ENCODE peak calls at places on chromosomes 7 and 10, in four cellular contexts. One of them, this sample, is unnamed.

GRCh38 chr7:12291870-12292269 is 80.8 kb downstream of the TMEM106B start:
- DNase-seq in HCT116: no peak
- DNase-seq in cardiac muscle cell: no peak
- DNase-seq in H9: no peak
- DNase-seq in this sample: no peak

GRCh38 chr7:120043250-120043649 is 229.7 kb upstream of the KCND2 start:
- DNase-seq in H9: no peak
- DNase-seq in cardiac muscle cell: no peak
- DNase-seq in HCT116: no peak
- DNase-seq in this sample: no peak

GRCh38 chr7:116569737-116570136 is 44.9 kb downstream of the CAV1 start:
- DNase-seq in HCT116: no peak
- DNase-seq in cardiac muscle cell: no peak
- DNase-seq in H9: no peak
- DNase-seq in this sample: no peak

GRCh38 chr10:80769700-80770160 is 232.0 kb downstream of the SH2D4B start:
- DNase-seq in HCT116: no peak
- DNase-seq in cardiac muscle cell: no peak
- DNase-seq in H9: no peak
- DNase-seq in this sample: no peak

GRCh38 chr10:69515699-69516547 is 57.3 kb downstream of the NEUROG3 start:
- DNase-seq in HCT116: peak; percentile 47
- DNase-seq in H9: peak; percentile 90
- DNase-seq in cardiac muscle cell: peak; percentile 78
- DNase-seq in this sample: peak; percentile 88

GRCh38 chr7:78530351-78530750 is 731.8 kb downstream of the PHTF2 start:
- DNase-seq in HCT116: no peak
- DNase-seq in cardiac muscle cell: no peak
- DNase-seq in H9: no peak
- DNase-seq in this sample: no peak

GRCh38 chr7:81638216-81638615 is 131.6 kb downstream of the HGF start:
- DNase-seq in cardiac muscle cell: no peak
- DNase-seq in HCT116: no peak
- DNase-seq in H9: no peak
- DNase-seq in this sample: no peak

GRCh38 chr7:117347480-117347879 is 24.6 kb upstream of the WNT2 start:
- DNase-seq in HCT116: no peak
- DNase-seq in cardiac muscle cell: no peak
- DNase-seq in H9: no peak
- DNase-seq in this sample: no peak

GRCh38 chr10:49664006-49664841 is 15.2 kb upstream of the C10orf53 start:
- DNase-seq in HCT116: no peak
- DNase-seq in cardiac muscle cell: no peak
- DNase-seq in H9: no peak
- DNase-seq in this sample: no peak

GRCh38 chr7:124996778-124997177 is 67.2 kb upstream of the POT1 start:
- DNase-seq in H9: peak; percentile 36
- DNase-seq in cardiac muscle cell: no peak
- DNase-seq in HCT116: no peak
- DNase-seq in this sample: no peak

GRCh38 chr7:41817386-41817785 is 114.5 kb upstream of the INHBA start:
- DNase-seq in H9: no peak
- DNase-seq in HCT116: no peak
- DNase-seq in cardiac muscle cell: no peak
- DNase-seq in this sample: no peak

GRCh38 chr10:59346321-59346720 is 16.0 kb downstream of the FAM13C start:
- DNase-seq in H9: no peak
- DNase-seq in HCT116: no peak
- DNase-seq in cardiac muscle cell: peak; percentile 48
- DNase-seq in this sample: no peak

GRCh38 chr10:112713411-112713810 is 236.6 kb upstream of the TCF7L2 start:
- DNase-seq in HCT116: no peak
- DNase-seq in H9: no peak
- DNase-seq in cardiac muscle cell: no peak
- DNase-seq in this sample: no peak

GRCh38 chr7:100859856-100860255 is 7.3 kb upstream of the TRIP6 start:
- DNase-seq in cardiac muscle cell: no peak
- DNase-seq in HCT116: no peak
- DNase-seq in H9: no peak
- DNase-seq in this sample: no peak

GRCh38 chr10:84230359-84230758 is 5.0 kb upstream of the LRIT2 start:
- DNase-seq in cardiac muscle cell: no peak
- DNase-seq in H9: no peak
- DNase-seq in HCT116: no peak
- DNase-seq in this sample: no peak

GRCh38 chr10:55232553-55232952 is 431.5 kb upstream of the PCDH15 start:
- DNase-seq in HCT116: no peak
- DNase-seq in H9: no peak
- DNase-seq in cardiac muscle cell: no peak
- DNase-seq in this sample: no peak

GRCh38 chr7:75992083-75992755 is 2.2 kb downstream of the TMEM120A start:
- DNase-seq in H9: no peak
- DNase-seq in HCT116: no peak
- DNase-seq in cardiac muscle cell: no peak
- DNase-seq in this sample: no peak

GRCh38 chr10:77926566-77927342 is at the start of gene DLG5:
- DNase-seq in cardiac muscle cell: peak; percentile 72
- DNase-seq in H9: peak; percentile 45
- DNase-seq in HCT116: no peak
- DNase-seq in this sample: peak; percentile 65

GRCh38 chr10:132637477-132638129 is 100.0 kb downstream of the INPP5A start:
- DNase-seq in cardiac muscle cell: peak; percentile 74
- DNase-seq in HCT116: peak; percentile 7
- DNase-seq in H9: peak; percentile 53
- DNase-seq in this sample: peak; percentile 61

GRCh38 chr7:133887459-133887858 is 239.7 kb upstream of the LRGUK start:
- DNase-seq in H9: no peak
- DNase-seq in cardiac muscle cell: no peak
- DNase-seq in HCT116: no peak
- DNase-seq in this sample: no peak

GRCh38 chr7:4552985-4553384 is 129.1 kb upstream of the FOXK1 start:
- DNase-seq in cardiac muscle cell: no peak
- DNase-seq in H9: no peak
- DNase-seq in HCT116: no peak
- DNase-seq in this sample: no peak

GRCh38 chr10:58818889-58819288 is 306.2 kb downstream of the BICC1 start:
- DNase-seq in HCT116: no peak
- DNase-seq in cardiac muscle cell: no peak
- DNase-seq in H9: no peak
- DNase-seq in this sample: no peak

GRCh38 chr7:136489808-136490207 is 378.6 kb upstream of the CHRM2 start:
- DNase-seq in HCT116: no peak
- DNase-seq in H9: no peak
- DNase-seq in cardiac muscle cell: no peak
- DNase-seq in this sample: no peak

GRCh38 chr10:48496831-48497792 is 107.8 kb downstream of the ARHGAP22 start:
- DNase-seq in HCT116: no peak
- DNase-seq in H9: no peak
- DNase-seq in cardiac muscle cell: no peak
- DNase-seq in this sample: no peak

GRCh38 chr7:84675633-84676034 is 481.0 kb upstream of the SEMA3A start:
- DNase-seq in H9: no peak
- DNase-seq in HCT116: no peak
- DNase-seq in cardiac muscle cell: no peak
- DNase-seq in this sample: peak; percentile 12

GRCh38 chr7:33732462-33732861 is 172.9 kb upstream of the BMPER start:
- DNase-seq in H9: no peak
- DNase-seq in HCT116: no peak
- DNase-seq in cardiac muscle cell: no peak
- DNase-seq in this sample: no peak

GRCh38 chr7:35817930-35818329 is 17.1 kb downstream of the SEPTIN7 start:
- DNase-seq in cardiac muscle cell: no peak
- DNase-seq in H9: no peak
- DNase-seq in HCT116: no peak
- DNase-seq in this sample: no peak

GRCh38 chr7:27784399-27785053 is 44.6 kb downstream of the TAX1BP1 start:
- DNase-seq in H9: no peak
- DNase-seq in cardiac muscle cell: peak; percentile 28
- DNase-seq in HCT116: peak; percentile 76
- DNase-seq in this sample: no peak

GRCh38 chr7:133009426-133009825 is 72.5 kb downstream of the CHCHD3 start:
- DNase-seq in HCT116: no peak
- DNase-seq in cardiac muscle cell: no peak
- DNase-seq in H9: no peak
- DNase-seq in this sample: no peak

GRCh38 chr7:47539398-47540052 is 42.4 kb downstream of the TNS3 start:
- DNase-seq in cardiac muscle cell: no peak
- DNase-seq in HCT116: no peak
- DNase-seq in H9: no peak
- DNase-seq in this sample: peak; percentile 51

GRCh38 chr10:3208481-3209406 is 36.2 kb upstream of the PITRM1 start:
- DNase-seq in HCT116: no peak
- DNase-seq in cardiac muscle cell: no peak
- DNase-seq in H9: no peak
- DNase-seq in this sample: no peak

GRCh38 chr7:21959387-21959776 is 13.7 kb upstream of the CDCA7L start:
- DNase-seq in cardiac muscle cell: no peak
- DNase-seq in H9: no peak
- DNase-seq in HCT116: no peak
- DNase-seq in this sample: no peak

GRCh38 chr7:25656581-25657026 is 428.3 kb upstream of the NPVF start:
- DNase-seq in HCT116: no peak
- DNase-seq in H9: no peak
- DNase-seq in cardiac muscle cell: no peak
- DNase-seq in this sample: no peak

GRCh38 chr7:118298771-118299170 is 74.3 kb downstream of the ANKRD7 start:
- DNase-seq in HCT116: no peak
- DNase-seq in cardiac muscle cell: no peak
- DNase-seq in H9: no peak
- DNase-seq in this sample: no peak

GRCh38 chr7:108004220-108005142 is 1.5 kb upstream of the LAMB1 start:
- DNase-seq in HCT116: no peak
- DNase-seq in cardiac muscle cell: peak; percentile 28
- DNase-seq in H9: peak; percentile 45
- DNase-seq in this sample: peak; percentile 85

GRCh38 chr7:142534726-142535122 is 214.5 kb upstream of the PRSS1 start:
- DNase-seq in HCT116: no peak
- DNase-seq in cardiac muscle cell: no peak
- DNase-seq in H9: no peak
- DNase-seq in this sample: no peak

GRCh38 chr7:19560111-19560883 is 148.5 kb downstream of the POLR1F start:
- DNase-seq in HCT116: no peak
- DNase-seq in H9: no peak
- DNase-seq in cardiac muscle cell: no peak
- DNase-seq in this sample: no peak

GRCh38 chr7:128874140-128875031 is 11.7 kb downstream of the ATP6V1F start:
- DNase-seq in cardiac muscle cell: no peak
- DNase-seq in HCT116: no peak
- DNase-seq in H9: no peak
- DNase-seq in this sample: no peak

GRCh38 chr10:89419548-89419947 is 5.2 kb downstream of the IFIT5 start:
- DNase-seq in H9: no peak
- DNase-seq in cardiac muscle cell: no peak
- DNase-seq in HCT116: no peak
- DNase-seq in this sample: no peak
- TF ChIP-seq CTCF in H9: peak; percentile 70
- TF ChIP-seq CTCF in cardiac muscle cell: peak; percentile 51
- TF ChIP-seq CTCF in HCT116: peak; percentile 38
- TF ChIP-seq CTCF in this sample: no peak

GRCh38 chr7:98573816-98574215 is 43.3 kb upstream of the NPTX2 start:
- DNase-seq in H9: no peak
- DNase-seq in cardiac muscle cell: no peak
- DNase-seq in HCT116: no peak
- DNase-seq in this sample: no peak
- H3K4me1 ChIP-seq in H9: no peaks in the 10 kb centered on the region
- H3K4me1 ChIP-seq in cardiac muscle cell: no peaks in the 10 kb centered on the region
- H3K4me1 ChIP-seq in HCT116: no peaks in the 10 kb centered on the region
- H3K4me1 ChIP-seq in this sample: no peaks in the 10 kb centered on the region

DNA sequence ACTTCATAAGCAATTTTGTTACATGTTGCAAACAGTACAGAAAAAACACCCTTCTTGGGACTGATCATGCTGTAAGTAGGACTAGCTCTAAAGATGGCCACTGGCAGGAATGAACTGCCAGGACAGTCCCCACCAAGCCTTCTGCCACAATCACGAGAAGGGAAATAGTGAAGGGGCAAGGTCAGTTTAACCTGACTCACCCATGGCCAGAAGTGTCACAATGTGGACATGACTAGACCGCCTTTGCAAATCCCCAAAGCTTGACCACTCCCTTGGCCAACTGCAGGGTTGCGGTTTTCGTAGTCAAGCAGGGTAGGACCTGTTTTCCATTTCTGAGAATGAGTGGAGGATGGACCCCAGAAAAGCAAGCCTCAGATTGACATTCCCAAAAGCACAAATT is 19.4 kb upstream of the FRAT2 start:
- DNase-seq in H9: no peak
- DNase-seq in HCT116: no peak
- DNase-seq in cardiac muscle cell: no peak
- DNase-seq in this sample: no peak
- TF ChIP-seq CTCF in H9: no peak
- TF ChIP-seq CTCF in HCT116: no peak
- TF ChIP-seq CTCF in cardiac muscle cell: no peak
- TF ChIP-seq CTCF in this sample: no peak

DNA sequence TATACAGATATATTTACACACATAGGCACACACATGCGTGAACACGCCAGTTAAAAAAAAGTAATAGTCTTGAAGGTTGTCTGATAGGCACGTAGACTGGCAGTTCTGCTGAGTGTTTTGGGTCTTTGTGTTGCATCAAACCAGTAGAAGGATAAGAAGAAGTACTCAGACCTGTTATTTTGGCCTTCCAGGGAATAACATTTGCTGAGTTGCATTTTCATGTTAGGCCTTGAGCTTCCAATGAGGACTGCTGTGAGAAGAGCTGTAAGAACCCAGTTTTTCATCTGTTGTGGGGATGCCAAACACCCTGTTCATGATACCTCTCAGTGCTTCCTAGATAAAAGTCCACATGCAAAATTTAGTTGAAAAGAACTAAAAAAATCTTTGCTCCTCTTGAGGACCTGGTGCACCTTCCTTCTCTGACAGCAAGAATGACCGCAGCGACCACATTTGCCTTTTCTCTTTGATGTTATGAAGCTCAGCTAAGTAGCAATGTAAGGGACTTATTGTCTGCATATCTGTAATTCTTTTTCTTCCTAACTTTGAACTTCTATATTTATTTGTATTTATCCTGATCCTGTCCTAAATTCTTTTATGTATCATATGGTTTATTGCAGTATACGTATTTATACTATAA is 27.2 kb downstream of the HIPK2 start:
- DNase-seq in H9: no peak
- DNase-seq in HCT116: no peak
- DNase-seq in cardiac muscle cell: no peak
- DNase-seq in this sample: no peak
- H3K4me1 ChIP-seq in H9: no peaks in the 10 kb centered on the region
- H3K4me1 ChIP-seq in HCT116: peaks cover 17% of the 10 kb centered on the region
- H3K4me1 ChIP-seq in cardiac muscle cell: peaks cover 11% of the 10 kb centered on the region
- H3K4me1 ChIP-seq in this sample: no peaks in the 10 kb centered on the region

This sample was measured in Caco-2.